ENCODE peak calls at places on chromosomes 5 and 9, in seven cellular contexts. V is HCT116, W is SK-N-SH, O is H1, Z is K562, H is GM12878, M is HepG2. L is an unnamed sample.
A peak's percentile ranks its signal among the peaks of the same experiment; 100 is the strongest.

GRCh38 chr5:62547929-62548678 is 30.5 kb upstream of the LRRC70 start:
- DNase-seq in V (no peak), W (no peak), O (no peak), Z (no peak), H (no peak), M (no peak), L (no peak)

GRCh38 chr5:94366811-94367210 is 251.6 kb downstream of the KIAA0825 start:
- DNase-seq in V (no peak), W (no peak), O (no peak), Z (no peak), H (no peak), M (no peak), L (no peak)

GRCh38 chr5:122999947-123000563 is 36.5 kb downstream of the PPIC start:
- DNase-seq in V (peak; percentile 36), W (no peak), O (peak; percentile 81), Z (peak; percentile 80), H (peak; percentile 40), M (peak; percentile 6), L (peak; percentile 55)

GRCh38 chr5:59793000-59793399 is 100.5 kb downstream of the PDE4D start:
- DNase-seq in V (no peak), W (no peak), O (no peak), Z (no peak), H (no peak), M (peak; percentile 10), L (no peak)

GRCh38 chr9:16652511-16653101 is 217.9 kb downstream of the BNC2 start:
- DNase-seq in V (no peak), W (no peak), O (no peak), Z (no peak), H (no peak), M (no peak), L (no peak)

GRCh38 chr5:43367909-43368648 is 44.1 kb downstream of the CCL28 start:
- DNase-seq in V (no peak), W (no peak), O (no peak), Z (peak; percentile 31), H (no peak), M (no peak), L (no peak)

GRCh38 chr5:90279091-90279490 is 130.5 kb downstream of the CETN3 start:
- DNase-seq in V (no peak), W (no peak), O (no peak), Z (no peak), H (no peak), M (no peak), L (no peak)

GRCh38 chr9:133740891-133741290 is 2.7 kb upstream of the SARDH start:
- DNase-seq in V (no peak), W (no peak), O (no peak), Z (no peak), H (no peak), M (no peak), L (no peak)

GRCh38 chr5:39352170-39352569 is 12.1 kb downstream of the C9 start:
- DNase-seq in V (no peak), W (no peak), O (no peak), Z (no peak), H (no peak), M (no peak), L (no peak)

GRCh38 chr5:157608972-157609565 is 33.5 kb upstream of the ADAM19 start:
- DNase-seq in V (no peak), W (no peak), O (no peak), Z (no peak), H (no peak), M (no peak), L (no peak)

GRCh38 chr9:93091056-93091452 is 5.0 kb upstream of the CARD19 start:
- DNase-seq in V (no peak), W (peak; percentile 12), O (no peak), Z (no peak), H (no peak), M (no peak), L (no peak)

GRCh38 chr9:130932220-130933069 is 6.6 kb downstream of the FIBCD1 start:
- DNase-seq in V (no peak), W (no peak), O (no peak), Z (peak; percentile 73), H (no peak), M (no peak), L (no peak)

GRCh38 chr5:143308726-143309125 is 94.8 kb downstream of the NR3C1 start:
- DNase-seq in V (no peak), W (no peak), O (no peak), Z (no peak), H (no peak), M (no peak), L (no peak)

GRCh38 chr9:21941337-21941995 is 52.7 kb downstream of the CDKN2A start:
- DNase-seq in V (no peak), W (no peak), O (no peak), Z (no peak), H (no peak), M (no peak), L (no peak)

DNA sequence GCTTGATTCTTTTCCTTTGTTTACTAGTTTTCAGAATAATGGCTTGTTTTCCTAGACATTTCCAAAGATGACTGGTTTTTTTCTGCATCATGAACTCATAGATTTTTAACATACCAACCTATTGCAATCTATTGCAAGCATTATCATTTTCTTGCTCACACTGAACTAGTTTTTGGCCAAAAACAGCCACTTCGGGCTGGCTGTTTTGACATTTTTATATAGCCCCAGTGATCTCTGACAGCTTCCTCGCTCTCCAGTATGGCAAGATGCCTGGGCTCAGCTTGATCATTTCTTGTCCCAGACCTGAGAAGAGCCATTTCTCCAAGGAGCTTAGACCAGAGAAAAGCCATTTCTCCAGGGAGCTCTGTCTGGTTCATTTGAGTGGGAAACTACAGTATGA is 94.3 kb upstream of the MAMDC2 start:
- DNase-seq in V (no peak), W (no peak), O (no peak), Z (no peak), H (no peak), M (no peak), L (no peak)
- TF ChIP-seq JUND in V (no peak), W (no peak), O (no peak), Z (no peak), H (no peak), M (no peak), L (no peak)

GRCh38 chr5:77239126-77239741 is 28.8 kb downstream of the PDE8B start:
- DNase-seq in V (peak; percentile 18), W (peak; percentile 20), O (no peak), Z (peak; percentile 8), H (no peak), M (peak; percentile 12), L (peak; percentile 58)
- TF ChIP-seq JUND in V (no peak), W (no peak), O (no peak), Z (no peak), H (no peak), M (no peak), L (no peak)

DNA sequence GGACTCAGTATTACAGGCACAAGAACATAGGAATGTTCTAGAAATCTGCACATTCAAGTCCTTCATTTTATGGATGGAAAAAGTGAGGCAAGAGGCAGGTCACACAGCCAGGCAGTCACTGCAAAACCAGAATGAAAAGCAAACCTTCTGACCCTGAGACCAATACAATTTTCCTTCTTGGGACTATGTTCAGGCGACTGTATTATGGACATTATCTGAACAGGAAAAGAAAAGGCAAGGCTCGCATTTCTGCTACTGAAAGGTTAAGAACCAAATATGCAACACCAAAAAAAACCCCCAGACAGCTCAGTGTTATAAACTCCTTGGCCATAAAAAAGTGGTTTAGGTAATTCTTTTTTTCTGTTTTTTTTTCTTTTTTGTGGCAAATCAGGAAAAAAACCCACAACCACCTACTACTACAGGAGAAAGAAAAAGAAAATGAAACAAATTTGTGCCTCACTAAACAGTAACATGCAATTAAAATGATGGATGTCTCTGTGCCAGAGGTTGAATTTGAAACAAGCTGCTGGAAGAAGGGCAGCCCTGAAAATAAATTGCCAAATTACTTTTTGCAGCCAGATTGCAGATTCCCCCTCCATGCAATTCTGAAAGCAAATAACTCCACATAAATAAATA is 25.3 kb downstream of the EPB41L4B start:
- DNase-seq in V (no peak), W (no peak), O (no peak), Z (no peak), H (no peak), M (no peak), L (no peak)
- TF ChIP-seq JUND in V (no peak), W (no peak), O (no peak), Z (no peak), H (no peak), M (no peak), L (no peak)

GRCh38 chr5:935510-936084 is 42.9 kb downstream of the TRIP13 start:
- DNase-seq in V (no peak), W (no peak), O (no peak), Z (no peak), H (no peak), M (no peak), L (no peak)

GRCh38 chr5:939368-939767 is 46.7 kb downstream of the TRIP13 start:
- DNase-seq in V (no peak), W (no peak), O (no peak), Z (no peak), H (no peak), M (no peak), L (no peak)

GRCh38 chr5:933251-933861 is 40.7 kb downstream of the TRIP13 start:
- DNase-seq in V (no peak), W (no peak), O (no peak), Z (no peak), H (no peak), M (no peak), L (no peak)

GRCh38 chr5:936149-937144 is 43.8 kb downstream of the TRIP13 start:
- DNase-seq in V (no peak), W (no peak), O (peak; percentile 20), Z (no peak), H (no peak), M (no peak), L (no peak)

GRCh38 chr5:937151-937924 is 44.7 kb downstream of the TRIP13 start:
- DNase-seq in V (no peak), W (no peak), O (peak; percentile 34), Z (no peak), H (no peak), M (no peak), L (peak; percentile 50)
- TF ChIP-seq JUND in V (no peak), W (no peak), O (no peak), Z (no peak), H (no peak), M (no peak), L (no peak)

GRCh38 chr5:98424681-98425454 is 348.6 kb upstream of the RGMB start:
- DNase-seq in V (no peak), W (no peak), O (no peak), Z (no peak), H (no peak), M (no peak), L (no peak)
- TF ChIP-seq JUND in V (no peak), W (no peak), O (no peak), Z (no peak), H (no peak), M (no peak), L (no peak)

L was measured in T47D.